ENCODE peak calls at places on chromosomes 6 and 20, in eight cellular contexts. One of them, this sample, is unnamed.

GRCh38 chr6:31769684-31770371 is 7.3 kb downstream of the VWA7 start:
- DNase-seq in H9: peak; percentile 85
- DNase-seq in Calu3: peak; percentile 99
- DNase-seq in body of pancreas: peak; percentile 73
- DNase-seq in mesothelial cell of epicardium: no peak
- DNase-seq in heart left ventricle: peak; percentile 73
- DNase-seq in cardiac fibroblast: peak; percentile 70
- DNase-seq in prostate gland: peak; percentile 65
- DNase-seq in this sample: peak; percentile 74

GRCh38 chr20:59043698-59044097 is 1.1 kb upstream of the PRELID3B start:
- DNase-seq in H9: no peak
- DNase-seq in Calu3: no peak
- DNase-seq in body of pancreas: no peak
- DNase-seq in cardiac fibroblast: no peak
- DNase-seq in prostate gland: no peak
- DNase-seq in mesothelial cell of epicardium: no peak
- DNase-seq in heart left ventricle: no peak
- DNase-seq in this sample: no peak

GRCh38 chr6:86148586-86148985 is 505.9 kb upstream of the SYNCRIP start:
- DNase-seq in prostate gland: no peak
- DNase-seq in H9: no peak
- DNase-seq in mesothelial cell of epicardium: no peak
- DNase-seq in cardiac fibroblast: no peak
- DNase-seq in heart left ventricle: no peak
- DNase-seq in Calu3: no peak
- DNase-seq in body of pancreas: peak; percentile 73
- DNase-seq in this sample: no peak

GRCh38 chr20:43949741-43950618 is 35.3 kb downstream of the TOX2 start:
- DNase-seq in heart left ventricle: peak; percentile 38
- DNase-seq in body of pancreas: peak; percentile 21
- DNase-seq in prostate gland: no peak
- DNase-seq in Calu3: no peak
- DNase-seq in H9: no peak
- DNase-seq in cardiac fibroblast: no peak
- DNase-seq in mesothelial cell of epicardium: no peak
- DNase-seq in this sample: no peak

GRCh38 chr20:8414611-8415274 is 282.7 kb downstream of the PLCB1 start:
- DNase-seq in mesothelial cell of epicardium: no peak
- DNase-seq in cardiac fibroblast: peak; percentile 66
- DNase-seq in Calu3: no peak
- DNase-seq in heart left ventricle: no peak
- DNase-seq in prostate gland: no peak
- DNase-seq in H9: no peak
- DNase-seq in body of pancreas: no peak
- DNase-seq in this sample: peak; percentile 82

GRCh38 chr20:61804896-61805295 is 260.8 kb downstream of the TAF4 start:
- DNase-seq in Calu3: no peak
- DNase-seq in prostate gland: no peak
- DNase-seq in mesothelial cell of epicardium: no peak
- DNase-seq in cardiac fibroblast: no peak
- DNase-seq in heart left ventricle: no peak
- DNase-seq in H9: no peak
- DNase-seq in body of pancreas: no peak
- DNase-seq in this sample: no peak

GRCh38 chr6:137638926-137639706 is 144.9 kb upstream of the OLIG3 start:
- DNase-seq in H9: no peak
- DNase-seq in cardiac fibroblast: no peak
- DNase-seq in heart left ventricle: no peak
- DNase-seq in prostate gland: no peak
- DNase-seq in body of pancreas: no peak
- DNase-seq in Calu3: no peak
- DNase-seq in mesothelial cell of epicardium: no peak
- DNase-seq in this sample: no peak

GRCh38 chr6:129795261-129795660 is 65.9 kb downstream of the TMEM244 start:
- DNase-seq in body of pancreas: peak; percentile 16
- DNase-seq in mesothelial cell of epicardium: no peak
- DNase-seq in cardiac fibroblast: no peak
- DNase-seq in Calu3: no peak
- DNase-seq in H9: no peak
- DNase-seq in heart left ventricle: no peak
- DNase-seq in prostate gland: no peak
- DNase-seq in this sample: peak; percentile 86

GRCh38 chr6:56803594-56803993 is 151.3 kb upstream of the BEND6 start:
- DNase-seq in cardiac fibroblast: peak; percentile 67
- DNase-seq in mesothelial cell of epicardium: no peak
- DNase-seq in H9: no peak
- DNase-seq in body of pancreas: no peak
- DNase-seq in prostate gland: no peak
- DNase-seq in heart left ventricle: no peak
- DNase-seq in Calu3: no peak
- DNase-seq in this sample: no peak

GRCh38 chr6:113610377-113610988 is 246.7 kb upstream of the MARCKS start:
- DNase-seq in cardiac fibroblast: no peak
- DNase-seq in mesothelial cell of epicardium: no peak
- DNase-seq in Calu3: no peak
- DNase-seq in body of pancreas: no peak
- DNase-seq in H9: no peak
- DNase-seq in prostate gland: no peak
- DNase-seq in heart left ventricle: no peak
- DNase-seq in this sample: no peak

GRCh38 chr20:25012616-25013189 is 20.2 kb upstream of the APMAP start:
- DNase-seq in heart left ventricle: no peak
- DNase-seq in prostate gland: no peak
- DNase-seq in mesothelial cell of epicardium: no peak
- DNase-seq in cardiac fibroblast: no peak
- DNase-seq in body of pancreas: peak; percentile 8
- DNase-seq in H9: no peak
- DNase-seq in Calu3: no peak
- DNase-seq in this sample: no peak

DNA sequence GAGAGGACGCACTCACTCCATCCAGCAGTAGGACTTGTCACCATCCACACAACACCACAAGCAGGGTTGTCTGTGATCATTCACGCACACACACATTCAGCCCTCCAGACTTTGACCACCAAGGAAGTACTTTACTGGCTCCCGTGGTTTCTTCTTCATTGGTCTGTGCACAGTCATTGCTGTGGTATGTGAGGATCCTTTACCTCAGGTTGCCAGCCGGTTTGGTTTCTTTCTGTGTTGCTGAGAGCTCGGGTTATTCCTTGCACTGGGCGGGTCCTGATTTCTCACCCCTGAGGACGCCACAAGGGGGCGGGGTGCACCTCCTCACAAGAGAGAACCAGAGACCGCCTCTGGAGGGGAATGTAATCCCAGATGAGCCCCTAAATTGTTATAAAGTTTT is 11.2 kb downstream of the SLC35A1 start:
- DNase-seq in body of pancreas: no peak
- DNase-seq in Calu3: no peak
- DNase-seq in cardiac fibroblast: peak; percentile 38
- DNase-seq in heart left ventricle: no peak
- DNase-seq in mesothelial cell of epicardium: no peak
- DNase-seq in H9: peak; percentile 89
- DNase-seq in prostate gland: no peak
- DNase-seq in this sample: peak; percentile 43
- TF ChIP-seq CTCF in body of pancreas: no peak
- TF ChIP-seq CTCF in Calu3: no peak
- TF ChIP-seq CTCF in cardiac fibroblast: no peak
- TF ChIP-seq CTCF in heart left ventricle: no peak
- TF ChIP-seq CTCF in mesothelial cell of epicardium: no peak
- TF ChIP-seq CTCF in H9: peak; percentile 71
- TF ChIP-seq CTCF in prostate gland: no peak
- TF ChIP-seq CTCF in this sample: no peak

GRCh38 chr6:3722211-3722621 is 29.3 kb downstream of the PXDC1 start:
- DNase-seq in Calu3: no peak
- DNase-seq in cardiac fibroblast: no peak
- DNase-seq in mesothelial cell of epicardium: no peak
- DNase-seq in H9: no peak
- DNase-seq in body of pancreas: no peak
- DNase-seq in prostate gland: no peak
- DNase-seq in heart left ventricle: no peak
- DNase-seq in this sample: no peak

GRCh38 chr6:3723966-3724365 is 27.5 kb downstream of the PXDC1 start:
- DNase-seq in H9: no peak
- DNase-seq in body of pancreas: no peak
- DNase-seq in heart left ventricle: no peak
- DNase-seq in prostate gland: no peak
- DNase-seq in cardiac fibroblast: no peak
- DNase-seq in mesothelial cell of epicardium: no peak
- DNase-seq in Calu3: no peak
- DNase-seq in this sample: no peak

GRCh38 chr6:3722785-3723184 is 28.7 kb downstream of the PXDC1 start:
- DNase-seq in Calu3: no peak
- DNase-seq in mesothelial cell of epicardium: no peak
- DNase-seq in heart left ventricle: no peak
- DNase-seq in prostate gland: no peak
- DNase-seq in body of pancreas: no peak
- DNase-seq in cardiac fibroblast: no peak
- DNase-seq in H9: no peak
- DNase-seq in this sample: no peak

GRCh38 chr6:3724451-3725144 is 26.9 kb downstream of the PXDC1 start:
- DNase-seq in heart left ventricle: peak; percentile 75
- DNase-seq in mesothelial cell of epicardium: no peak
- DNase-seq in Calu3: no peak
- DNase-seq in cardiac fibroblast: peak; percentile 55
- DNase-seq in prostate gland: no peak
- DNase-seq in body of pancreas: no peak
- DNase-seq in H9: no peak
- DNase-seq in this sample: no peak

DNA sequence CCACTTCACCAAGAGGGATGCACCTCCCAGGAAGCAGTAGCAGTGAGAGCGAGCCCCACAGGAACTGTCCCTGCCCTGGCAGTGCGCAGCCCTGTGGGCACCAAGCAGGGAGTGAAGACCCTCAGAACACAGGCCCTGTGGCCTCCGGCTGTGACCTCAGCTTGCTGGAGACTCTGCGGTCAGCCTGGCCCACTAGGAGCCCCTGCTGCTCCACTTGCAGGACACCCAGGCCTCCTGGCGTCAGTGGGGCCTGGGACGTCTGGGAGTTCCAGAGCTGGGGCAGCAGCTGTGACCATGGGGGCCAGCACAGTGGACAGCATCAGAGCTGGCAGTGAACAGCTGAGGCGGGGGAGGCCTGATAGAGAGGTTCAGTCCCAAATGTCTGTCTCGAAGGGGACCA is 28.3 kb downstream of the PXDC1 start:
- DNase-seq in mesothelial cell of epicardium: no peak
- DNase-seq in H9: no peak
- DNase-seq in cardiac fibroblast: no peak
- DNase-seq in body of pancreas: no peak
- DNase-seq in heart left ventricle: no peak
- DNase-seq in Calu3: no peak
- DNase-seq in prostate gland: no peak
- DNase-seq in this sample: no peak
- TF ChIP-seq CTCF in mesothelial cell of epicardium: no peak
- TF ChIP-seq CTCF in H9: no peak
- TF ChIP-seq CTCF in cardiac fibroblast: no peak
- TF ChIP-seq CTCF in body of pancreas: no peak
- TF ChIP-seq CTCF in heart left ventricle: no peak
- TF ChIP-seq CTCF in Calu3: no peak
- TF ChIP-seq CTCF in prostate gland: no peak
- TF ChIP-seq CTCF in this sample: no peak

DNA sequence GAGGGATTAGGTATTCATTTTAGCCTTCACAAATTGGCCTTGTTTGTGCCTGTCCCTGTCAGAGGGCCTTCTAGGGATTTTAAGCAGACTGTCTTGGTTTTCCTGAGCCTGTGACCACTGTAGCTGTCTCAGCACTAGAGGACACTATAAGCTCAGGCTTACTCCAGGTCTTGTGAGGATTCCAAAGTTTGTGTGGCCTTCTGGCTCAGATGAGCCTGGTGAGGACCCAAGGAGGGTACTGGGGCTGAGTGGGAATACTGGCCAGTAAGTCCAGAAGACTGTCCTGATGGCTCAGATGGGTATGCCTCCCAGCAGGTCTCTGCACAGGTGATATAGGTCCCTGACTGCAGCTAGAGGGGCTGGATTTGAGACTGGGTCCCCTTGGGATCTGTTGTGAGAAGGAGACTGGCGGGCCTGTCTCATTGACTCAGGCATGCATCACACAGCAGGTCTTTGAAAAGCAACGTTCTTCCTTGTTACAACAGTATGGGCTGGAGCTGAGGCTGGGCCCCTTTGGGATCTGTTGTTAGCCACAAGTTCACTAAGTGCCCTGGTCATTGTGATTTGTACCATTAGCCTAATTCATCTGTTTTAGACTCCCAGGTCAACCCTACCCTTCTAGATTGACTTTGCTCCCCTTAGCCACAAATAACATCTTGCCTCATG is 26.3 kb upstream of the TFB1M start:
- DNase-seq in cardiac fibroblast: peak; percentile 88
- DNase-seq in Calu3: peak; percentile 23
- DNase-seq in mesothelial cell of epicardium: no peak
- DNase-seq in H9: peak; percentile 47
- DNase-seq in heart left ventricle: no peak
- DNase-seq in prostate gland: no peak
- DNase-seq in body of pancreas: no peak
- DNase-seq in this sample: peak; percentile 18
- TF ChIP-seq CTCF in cardiac fibroblast: peak; percentile 78
- TF ChIP-seq CTCF in Calu3: no peak
- TF ChIP-seq CTCF in mesothelial cell of epicardium: no peak
- TF ChIP-seq CTCF in H9: peak; percentile 67
- TF ChIP-seq CTCF in heart left ventricle: no peak
- TF ChIP-seq CTCF in prostate gland: no peak
- TF ChIP-seq CTCF in body of pancreas: no peak
- TF ChIP-seq CTCF in this sample: peak; percentile 14

DNA sequence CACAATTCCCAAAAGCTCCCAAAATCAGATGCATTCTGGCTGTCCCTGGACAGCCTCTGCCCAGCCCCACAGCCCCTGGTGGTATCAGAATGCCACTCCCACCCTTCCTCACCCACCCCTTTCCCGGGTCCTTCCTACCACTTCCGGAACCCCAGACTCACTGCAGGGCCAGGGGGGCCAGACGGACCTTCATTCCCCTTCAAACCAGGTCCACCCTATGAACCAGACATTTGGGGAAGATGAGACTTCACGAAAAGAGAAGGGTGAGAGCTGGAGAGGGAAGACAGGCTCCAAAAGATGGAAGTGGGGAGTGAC is 20.4 kb downstream of the COL11A2 start:
- DNase-seq in H9: no peak
- DNase-seq in cardiac fibroblast: no peak
- DNase-seq in mesothelial cell of epicardium: no peak
- DNase-seq in Calu3: no peak
- DNase-seq in heart left ventricle: no peak
- DNase-seq in prostate gland: no peak
- DNase-seq in body of pancreas: no peak
- DNase-seq in this sample: no peak
- TF ChIP-seq CTCF in H9: no peak
- TF ChIP-seq CTCF in cardiac fibroblast: no peak
- TF ChIP-seq CTCF in mesothelial cell of epicardium: no peak
- TF ChIP-seq CTCF in Calu3: no peak
- TF ChIP-seq CTCF in heart left ventricle: no peak
- TF ChIP-seq CTCF in prostate gland: no peak
- TF ChIP-seq CTCF in body of pancreas: no peak
- TF ChIP-seq CTCF in this sample: no peak

This sample was measured in MCF 10A.